ENCODE peak calls at places on chromosomes 1 and 21, in ten cellular contexts. E, P, Q, Y, L, U, K, X, Z and A are unnamed samples.
A peak's percentile ranks its signal among the peaks of the same experiment; 100 is the strongest.

GRCh38 chr1:235919797-235920475 is 53.2 kb upstream of the LYST start:
- DNase-seq in E (no peak), P (peak; percentile 52), Q (no peak), Y (peak; percentile 85), L (no peak), U (no peak), K (no peak), X (peak; percentile 59), Z (no peak), A (no peak)

GRCh38 chr1:147892731-147893214 is 9.8 kb upstream of the GJA8 start:
- DNase-seq in E (peak; percentile 48), P (peak; percentile 78), Q (peak; percentile 27), Y (peak; percentile 26), L (peak; percentile 11), U (peak; percentile 41), K (no peak), X (peak; percentile 76), Z (no peak), A (peak; percentile 79)

GRCh38 chr21:26490771-26491170 is 82.3 kb downstream of the CYYR1 start:
- DNase-seq in E (no peak), P (no peak), Q (no peak), Y (no peak), L (no peak), U (no peak), K (no peak), X (peak; percentile 11), Z (no peak), A (peak; percentile 84)

GRCh38 chr1:200042119-200042436 is 14.6 kb downstream of the NR5A2 start:
- DNase-seq in E (no peak), P (no peak), Q (no peak), Y (no peak), L (no peak), U (no peak), K (no peak), X (no peak), Z (no peak), A (peak; percentile 26)

GRCh38 chr1:67683306-67683705 is 1.7 kb upstream of the GADD45A start:
- DNase-seq in E (no peak), P (no peak), Q (no peak), Y (no peak), L (no peak), U (no peak), K (no peak), X (peak; percentile 40), Z (no peak), A (no peak)

GRCh38 chr1:17419626-17420328 is 19.7 kb downstream of the RCC2 start:
- DNase-seq in E (peak; percentile 70), P (peak; percentile 9), Q (no peak), Y (no peak), L (peak; percentile 60), U (peak; percentile 52), K (peak; percentile 55), X (peak; percentile 90), Z (no peak), A (peak; percentile 78)

GRCh38 chr1:173195596-173196088 is 11.5 kb downstream of the TNFSF4 start:
- DNase-seq in E (no peak), P (no peak), Q (peak; percentile 44), Y (no peak), L (no peak), U (no peak), K (no peak), X (no peak), Z (no peak), A (no peak)

GRCh38 chr1:40053138-40053887 is 12.8 kb downstream of the CAP1 start:
- DNase-seq in E (no peak), P (no peak), Q (no peak), Y (no peak), L (no peak), U (no peak), K (no peak), X (no peak), Z (no peak), A (no peak)

GRCh38 chr1:116458695-116459094 is 85.7 kb downstream of the ATP1A1 start:
- DNase-seq in E (no peak), P (no peak), Q (no peak), Y (no peak), L (no peak), U (no peak), K (no peak), X (no peak), Z (no peak), A (no peak)

GRCh38 chr1:111761717-111762116 is 6.0 kb downstream of the DDX20 start:
- DNase-seq in E (no peak), P (no peak), Q (no peak), Y (no peak), L (no peak), U (no peak), K (no peak), X (no peak), Z (no peak), A (no peak)

GRCh38 chr1:233105225-233105624 is 154.8 kb downstream of the NTPCR start:
- DNase-seq in E (no peak), P (no peak), Q (no peak), Y (peak; percentile 38), L (no peak), U (no peak), K (no peak), X (peak; percentile 20), Z (no peak), A (no peak)

GRCh38 chr1:37719572-37720195 is 27.4 kb downstream of the CDCA8 start:
- DNase-seq in E (no peak), P (no peak), Q (no peak), Y (no peak), L (no peak), U (peak; percentile 13), K (no peak), X (peak; percentile 41), Z (no peak), A (no peak)

GRCh38 chr21:44365967-44366585 is 12.7 kb downstream of the TRPM2 start:
- DNase-seq in E (no peak), P (no peak), Q (no peak), Y (no peak), L (no peak), U (no peak), K (no peak), X (peak; percentile 6), Z (no peak), A (no peak)

GRCh38 chr21:35159881-35160280 is 110.8 kb upstream of the RUNX1 start:
- DNase-seq in E (no peak), P (no peak), Q (no peak), Y (no peak), L (no peak), U (no peak), K (no peak), X (no peak), Z (no peak), A (no peak)

GRCh38 chr1:75991497-75992114 is 59.4 kb upstream of the ASB17 start:
- DNase-seq in E (peak; percentile 95), P (peak; percentile 90), Q (peak; percentile 49), Y (peak; percentile 72), L (peak; percentile 64), U (peak; percentile 95), K (peak; percentile 58), X (peak; percentile 81), Z (peak; percentile 74), A (peak; percentile 94)

GRCh38 chr1:27554777-27555699 is 48.9 kb downstream of the AHDC1 start:
- DNase-seq in E (no peak), P (no peak), Q (no peak), Y (no peak), L (no peak), U (no peak), K (no peak), X (no peak), Z (no peak), A (no peak)

GRCh38 chr1:205443585-205444299 is 12.1 kb downstream of the BLACAT1 start:
- DNase-seq in E (no peak), P (no peak), Q (no peak), Y (no peak), L (no peak), U (no peak), K (no peak), X (no peak), Z (no peak), A (no peak)

GRCh38 chr1:30101477-30102227 is 621.7 kb downstream of the MATN1 start:
- DNase-seq in E (no peak), P (no peak), Q (no peak), Y (no peak), L (no peak), U (no peak), K (no peak), X (peak; percentile 45), Z (no peak), A (no peak)

GRCh38 chr21:46356494-46357334 is 32.8 kb downstream of the PCNT start:
- DNase-seq in E (no peak), P (no peak), Q (no peak), Y (no peak), L (no peak), U (no peak), K (no peak), X (no peak), Z (no peak), A (no peak)

GRCh38 chr1:232471250-232471649 is 158.7 kb downstream of the SIPA1L2 start:
- DNase-seq in E (no peak), P (no peak), Q (no peak), Y (no peak), L (no peak), U (no peak), K (no peak), X (no peak), Z (no peak), A (no peak)